ENCODE peak calls at places on chromosome 9, in seven cellular contexts. L is H9; T is NCI-H774; F is AG10803; H is stimulated activated CD4-positive, alpha-beta T cell treated with anti-CD3 and anti-CD28 coated beads, Interleukin-1b, Interleukin-23, amount 100 ng/mL, for 4 hours; V is GM23248; N is HuH-7.5. P is an unnamed sample.

GRCh38 chr9:119968837-119969707 is 599.8 kb upstream of the BRINP1 start:
- DNase-seq in V (peak), L (peak), N (peak), T (peak), H (no peak), F (peak), P (peak)

GRCh38 chr9:136512651-136513066 is 29.8 kb upstream of the SEC16A start:
- DNase-seq in F (no peak), H (no peak), T (no peak), V (peak), N (no peak), L (peak), P (peak)

GRCh38 chr9:93422987-93423386 is 28.5 kb upstream of the FAM120A start:
- DNase-seq in V (no peak), N (no peak), L (no peak), H (no peak), F (no peak), T (no peak), P (no peak)

GRCh38 chr9:99262949-99263418 is 40.9 kb downstream of the SEC61B start:
- DNase-seq in T (no peak), H (no peak), F (no peak), V (no peak), L (no peak), N (no peak), P (no peak)

GRCh38 chr9:89677696-89678393 is 73.0 kb downstream of the GADD45G start:
- DNase-seq in F (no peak), H (no peak), N (no peak), V (no peak), T (peak), L (peak), P (no peak)

GRCh38 chr9:28270156-28270555 is 696.9 kb upstream of the C9orf72 start:
- DNase-seq in L (no peak), H (no peak), V (no peak), T (no peak), N (no peak), F (no peak), P (no peak)

GRCh38 chr9:2720179-2720654 is 2.9 kb downstream of the KCNV2 start:
- DNase-seq in T (no peak), V (no peak), N (peak), F (no peak), H (no peak), L (no peak), P (no peak)

GRCh38 chr9:115349542-115349941 is 231.6 kb upstream of the TNC start:
- DNase-seq in L (no peak), T (no peak), N (no peak), V (peak), H (no peak), F (peak), P (no peak)

GRCh38 chr9:127738666-127739065 is 3.6 kb upstream of the TOR2A start:
- DNase-seq in V (no peak), N (no peak), T (no peak), F (no peak), L (no peak), H (no peak), P (no peak)

GRCh38 chr9:138100711-138101349 is 223.2 kb downstream of the CACNA1B start:
- DNase-seq in L (peak), V (no peak), F (no peak), N (no peak), T (no peak), H (no peak), P (peak)

GRCh38 chr9:101138516-101138915 is 110.0 kb downstream of the PLPPR1 start:
- DNase-seq in L (no peak), N (no peak), H (no peak), T (no peak), F (no peak), V (no peak), P (no peak)

GRCh38 chr9:124311283-124311682 is 53.5 kb downstream of the NEK6 start:
- DNase-seq in L (peak), H (no peak), V (no peak), N (no peak), F (no peak), T (no peak), P (no peak)

GRCh38 chr9:129485140-129485758 is 135.7 kb downstream of the C9orf50 start:
- DNase-seq in H (no peak), V (peak), T (no peak), F (no peak), N (no peak), L (no peak), P (no peak)

GRCh38 chr9:69719368-69719767 is 40.4 kb downstream of the PTAR1 start:
- DNase-seq in T (no peak), H (no peak), N (no peak), F (no peak), L (no peak), V (no peak), P (no peak)

GRCh38 chr9:107242073-107243063 is 40.7 kb upstream of the RAD23B start:
- DNase-seq in V (peak), T (no peak), N (no peak), H (no peak), L (no peak), F (peak), P (no peak)

GRCh38 chr9:113504725-113505590 is 41.4 kb downstream of the RGS3 start:
- DNase-seq in L (no peak), N (peak), T (no peak), F (no peak), V (no peak), H (no peak), P (no peak)

GRCh38 chr9:127537792-127538191 is 74.3 kb upstream of the STXBP1 start:
- DNase-seq in N (peak), H (no peak), F (no peak), V (no peak), T (no peak), L (peak), P (no peak)

GRCh38 chr9:87612536-87612935 is 113.4 kb upstream of the CTSL start:
- DNase-seq in T (no peak), H (no peak), F (no peak), L (no peak), N (no peak), V (no peak), P (no peak)

GRCh38 chr9:89808801-89809200 is 204.0 kb downstream of the GADD45G start:
- DNase-seq in F (no peak), N (no peak), L (no peak), H (no peak), V (no peak), T (no peak), P (no peak)

GRCh38 chr9:98998441-98999151 is 54.9 kb downstream of the COL15A1 start:
- DNase-seq in F (peak), H (peak), V (peak), N (peak), L (peak), T (no peak), P (peak)

GRCh38 chr9:90988318-90988717 is 186.7 kb downstream of the SYK start:
- DNase-seq in V (no peak), T (no peak), L (no peak), F (no peak), H (no peak), N (no peak), P (no peak)

GRCh38 chr9:118558891-118559290 is 810.3 kb downstream of the BRINP1 start:
- DNase-seq in H (no peak), V (no peak), N (no peak), T (no peak), F (no peak), L (no peak), P (no peak)

GRCh38 chr9:35606726-35607125 is 1.7 kb downstream of the TESK1 start:
- DNase-seq in F (no peak), L (no peak), H (no peak), N (no peak), V (no peak), T (no peak), P (no peak)

GRCh38 chr9:2466703-2467102 is 154.9 kb upstream of the VLDLR start:
- DNase-seq in T (peak), N (no peak), F (no peak), H (no peak), L (no peak), V (no peak), P (no peak)

GRCh38 chr9:128005938-128006337 is 25.1 kb upstream of the EEIG1 start:
- DNase-seq in V (no peak), F (no peak), H (no peak), N (no peak), L (no peak), T (peak), P (peak)

GRCh38 chr9:127214421-127215265 is 49.9 kb upstream of the GARNL3 start:
- DNase-seq in T (peak), F (peak), N (peak), H (peak), V (peak), L (peak), P (peak)